ENCODE peak calls at places on chromosomes 12 and 14, in five cellular contexts. F, U, N, L and V are unnamed samples.
A peak's percentile ranks its signal among the peaks of the same experiment; 100 is the strongest.

GRCh38 chr14:99604766-99605298 is 825 bp upstream of the CCDC85C start:
- DNase-seq in F (peak; percentile 71), U (no peak), N (peak; percentile 31), L (no peak), V (no peak)

GRCh38 chr12:120713861-120714482 is 3.7 kb downstream of the UNC119B start:
- DNase-seq in F (peak; percentile 74), U (peak; percentile 64), N (peak; percentile 92), L (peak; percentile 81), V (peak; percentile 65)

GRCh38 chr12:52178984-52179383 is 12.8 kb downstream of the KRT80 start:
- DNase-seq in F (no peak), U (no peak), N (no peak), L (no peak), V (no peak)

GRCh38 chr14:69719501-69719951 is 47.4 kb upstream of the SRSF5 start:
- DNase-seq in F (no peak), U (no peak), N (no peak), L (no peak), V (no peak)

GRCh38 chr12:62848418-62848817 is 86.5 kb downstream of the PPM1H start:
- DNase-seq in F (no peak), U (no peak), N (no peak), L (no peak), V (no peak)

GRCh38 chr14:22122227-22123187 is 448.9 kb upstream of the OR4E1 start:
- DNase-seq in F (no peak), U (no peak), N (peak; percentile 15), L (no peak), V (no peak)

GRCh38 chr12:12716151-12716844 is 870 bp upstream of the CDKN1B start:
- DNase-seq in F (peak; percentile 58), U (no peak), N (peak; percentile 72), L (peak; percentile 57), V (no peak)

GRCh38 chr12:22234561-22234960 is 99.9 kb downstream of the ST8SIA1 start:
- DNase-seq in F (no peak), U (no peak), N (no peak), L (no peak), V (no peak)

GRCh38 chr14:91374897-91375747 is 42.5 kb downstream of the CCDC88C start:
- DNase-seq in F (no peak), U (no peak), N (no peak), L (peak; percentile 67), V (peak; percentile 66)